ENCODE peak calls at places on chromosomes 3 and 15, in seven cellular contexts. E is SK-N-SH, Q is K562, X is GM12878, V is HepG2, G is HCT116, P is H1. L is an unnamed sample.

GRCh38 chr3:37630441-37630840 is 231.2 kb upstream of the CTDSPL start:
- DNase-seq in E (no peak), Q (no peak), X (no peak), V (no peak), G (no peak), P (no peak), L (no peak)

GRCh38 chr3:197508924-197509775 is 46.6 kb downstream of the BDH1 start:
- DNase-seq in E (no peak), Q (no peak), X (no peak), V (no peak), G (no peak), P (no peak), L (no peak)

GRCh38 chr15:51759557-51760070 is 8.2 kb downstream of the TMOD2 start:
- DNase-seq in E (no peak), Q (peak), X (no peak), V (peak), G (no peak), P (peak), L (no peak)

GRCh38 chr3:128082545-128082944 is 30.3 kb downstream of the SEC61A1 start:
- DNase-seq in E (no peak), Q (no peak), X (no peak), V (no peak), G (no peak), P (no peak), L (no peak)

GRCh38 chr3:71416868-71417267 is 166.7 kb downstream of the FOXP1 start:
- DNase-seq in E (no peak), Q (peak), X (no peak), V (peak), G (peak), P (no peak), L (peak)

GRCh38 chr15:30991301-30992072 is at the start of gene MTMR10:
- DNase-seq in E (peak), Q (peak), X (no peak), V (peak), G (peak), P (peak), L (peak)

GRCh38 chr3:124352143-124352528 is 360.2 kb upstream of the ROPN1 start:
- DNase-seq in E (no peak), Q (no peak), X (no peak), V (no peak), G (no peak), P (no peak), L (no peak)

GRCh38 chr3:49470714-49471420 is 800 bp downstream of the DAG1 start:
- DNase-seq in E (no peak), Q (no peak), X (no peak), V (no peak), G (no peak), P (no peak), L (no peak)

GRCh38 chr15:64209680-64210334 is 47.0 kb upstream of the PPIB start:
- DNase-seq in E (peak), Q (peak), X (peak), V (peak), G (peak), P (no peak), L (peak)

GRCh38 chr3:142211034-142211433 is 14.4 kb downstream of the GK5 start:
- DNase-seq in E (peak), Q (no peak), X (no peak), V (no peak), G (no peak), P (no peak), L (no peak)

GRCh38 chr15:38217181-38217580 is 35.5 kb upstream of the SPRED1 start:
- DNase-seq in E (no peak), Q (no peak), X (no peak), V (no peak), G (no peak), P (no peak), L (peak)

GRCh38 chr3:51942603-51943450 is 664 bp downstream of the PARP3 start:
- DNase-seq in E (peak), Q (peak), X (peak), V (peak), G (peak), P (no peak), L (peak)

GRCh38 chr15:60910202-60910601 is 318.9 kb downstream of the RORA start:
- DNase-seq in E (no peak), Q (no peak), X (no peak), V (no peak), G (no peak), P (no peak), L (no peak)

GRCh38 chr3:81443457-81443782 is 318.0 kb downstream of the GBE1 start:
- DNase-seq in E (no peak), Q (no peak), X (no peak), V (no peak), G (no peak), P (no peak), L (no peak)

GRCh38 chr15:68052431-68052830 is 1.7 kb upstream of the PIAS1 start:
- DNase-seq in E (no peak), Q (no peak), X (no peak), V (no peak), G (no peak), P (no peak), L (no peak)

GRCh38 chr3:141796436-141797166 is 33.4 kb downstream of the GRK7 start:
- DNase-seq in E (no peak), Q (no peak), X (peak), V (no peak), G (no peak), P (no peak), L (no peak)

DNA sequence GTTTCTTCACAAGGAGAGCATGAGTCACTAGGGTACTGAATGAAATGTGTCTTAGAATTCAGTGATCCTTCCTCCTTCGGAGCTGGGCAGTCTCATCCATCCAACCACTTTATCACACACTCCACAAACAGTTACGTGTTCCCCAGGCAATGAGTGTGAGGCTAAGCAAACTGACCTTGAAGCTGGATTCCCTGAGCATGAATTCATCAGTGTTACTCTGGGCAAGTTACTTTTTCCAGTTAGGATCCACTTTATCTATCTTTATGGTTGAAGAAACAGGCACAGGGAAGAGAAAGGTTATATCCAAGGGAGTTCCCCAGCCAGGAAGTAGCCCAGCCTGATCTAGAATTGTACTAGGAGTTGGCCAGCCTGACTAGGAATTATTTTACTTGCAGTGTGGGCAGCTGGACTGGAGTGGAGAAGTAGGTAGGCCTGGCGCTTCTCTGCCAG is 17.1 kb upstream of the GCNT3 start:
- DNase-seq in E (no peak), Q (no peak), X (no peak), V (peak), G (no peak), P (no peak), L (peak)
- TF ChIP-seq JUND in E (no peak), Q (no peak), X (no peak), V (no peak), G (no peak), P (no peak), L (no peak)

GRCh38 chr3:113498221-113499005 is 16.5 kb downstream of the SPICE1 start:
- DNase-seq in E (no peak), Q (no peak), X (no peak), V (no peak), G (no peak), P (no peak), L (no peak)
- TF ChIP-seq JUND in E (no peak), Q (no peak), X (no peak), V (no peak), G (no peak), P (no peak), L (no peak)

DNA sequence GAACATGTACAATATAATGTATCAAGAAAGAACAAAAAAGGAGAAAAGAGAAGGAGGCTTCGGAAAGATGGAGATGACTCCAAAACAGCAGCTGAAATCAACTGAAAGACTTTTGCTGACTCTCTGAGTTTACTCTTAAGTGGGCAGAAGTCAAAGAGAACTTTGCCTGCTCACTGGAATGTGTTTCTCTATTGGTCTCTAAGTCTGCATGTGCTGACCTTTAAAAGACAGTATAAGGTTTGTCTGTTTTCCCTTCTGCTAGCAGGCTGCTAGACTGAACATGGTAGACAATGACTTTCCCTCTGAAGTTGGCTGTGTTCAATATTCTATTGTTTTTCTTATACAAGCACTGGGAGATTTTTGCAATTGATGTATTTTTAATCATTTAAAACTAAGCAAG is 7.2 kb upstream of the MAP4 start:
- DNase-seq in E (no peak), Q (no peak), X (no peak), V (peak), G (no peak), P (no peak), L (no peak)
- TF ChIP-seq JUND in E (no peak), Q (no peak), X (no peak), V (no peak), G (no peak), P (no peak), L (no peak)

GRCh38 chr3:60215952-60216351 is 1035.3 kb downstream of the FHIT start:
- DNase-seq in E (no peak), Q (no peak), X (no peak), V (no peak), G (no peak), P (no peak), L (no peak)

GRCh38 chr3:60217156-60217911 is 1033.9 kb downstream of the FHIT start:
- DNase-seq in E (no peak), Q (no peak), X (no peak), V (no peak), G (no peak), P (no peak), L (no peak)

DNA sequence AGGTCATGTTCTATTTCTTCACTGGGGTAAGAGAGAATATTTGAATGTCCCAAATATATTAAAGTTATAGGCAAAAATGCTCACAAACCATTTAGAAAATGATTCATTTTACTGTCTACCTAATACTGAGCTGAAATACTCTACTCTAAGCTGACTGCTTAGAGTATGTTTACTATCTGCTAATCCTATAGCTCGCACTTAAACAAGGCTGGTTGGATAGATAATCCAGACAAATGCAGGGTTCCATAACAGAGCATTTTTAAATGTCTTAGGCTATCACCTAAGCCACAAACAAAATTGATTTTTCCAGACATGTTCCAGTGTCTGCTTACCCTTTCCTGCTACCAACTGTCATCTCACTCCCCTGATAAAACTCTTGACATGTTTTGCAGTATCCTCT is 1034.8 kb downstream of the FHIT start:
- DNase-seq in E (no peak), Q (no peak), X (no peak), V (no peak), G (no peak), P (no peak), L (no peak)
- TF ChIP-seq JUND in E (no peak), Q (no peak), X (no peak), V (no peak), G (no peak), P (no peak), L (no peak)

DNA sequence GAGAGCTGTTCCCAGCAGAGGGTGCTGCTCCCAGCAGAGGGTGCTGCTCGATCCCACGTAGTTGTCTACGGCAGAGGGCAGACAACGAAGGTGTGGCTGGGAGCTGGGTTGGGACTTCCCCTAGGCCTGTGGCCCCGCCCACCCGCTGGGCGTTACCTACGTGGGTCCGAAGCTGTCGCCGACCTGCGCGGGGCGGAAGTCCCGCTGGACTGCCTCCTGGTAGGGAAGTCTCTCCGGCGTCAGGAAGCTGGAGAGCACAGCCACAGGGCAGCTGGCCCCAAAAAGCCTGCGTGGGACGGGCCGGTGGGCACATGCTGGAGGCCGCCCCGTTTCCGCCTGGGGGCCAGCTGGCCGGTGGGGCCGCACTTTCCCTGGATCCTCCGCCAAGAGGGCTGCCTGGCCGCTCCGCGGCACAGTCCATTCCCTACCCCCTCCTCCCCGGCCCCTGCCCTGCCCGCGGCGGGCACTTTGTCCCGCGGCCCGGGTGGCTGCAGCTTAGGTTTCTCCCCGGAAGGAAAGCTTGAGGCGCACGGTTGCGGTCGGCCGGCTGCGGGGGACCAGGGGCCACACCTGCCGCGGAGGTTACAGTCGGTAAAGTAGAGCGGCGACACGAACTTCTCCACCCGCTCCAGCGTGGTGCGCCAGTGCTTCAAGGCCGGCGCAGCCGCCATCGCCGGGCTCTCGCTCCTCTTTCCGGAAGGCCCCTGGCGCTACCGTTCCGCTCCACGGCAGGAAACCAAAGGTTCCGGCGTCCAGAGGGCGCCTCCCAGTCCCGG is at the start of gene MAN2C1:
- DNase-seq in E (peak), Q (peak), X (peak), V (peak), G (peak), P (peak), L (peak)
- TF ChIP-seq JUND in E (no peak), Q (no peak), X (peak), V (no peak), G (no peak), P (peak), L (no peak)

DNA sequence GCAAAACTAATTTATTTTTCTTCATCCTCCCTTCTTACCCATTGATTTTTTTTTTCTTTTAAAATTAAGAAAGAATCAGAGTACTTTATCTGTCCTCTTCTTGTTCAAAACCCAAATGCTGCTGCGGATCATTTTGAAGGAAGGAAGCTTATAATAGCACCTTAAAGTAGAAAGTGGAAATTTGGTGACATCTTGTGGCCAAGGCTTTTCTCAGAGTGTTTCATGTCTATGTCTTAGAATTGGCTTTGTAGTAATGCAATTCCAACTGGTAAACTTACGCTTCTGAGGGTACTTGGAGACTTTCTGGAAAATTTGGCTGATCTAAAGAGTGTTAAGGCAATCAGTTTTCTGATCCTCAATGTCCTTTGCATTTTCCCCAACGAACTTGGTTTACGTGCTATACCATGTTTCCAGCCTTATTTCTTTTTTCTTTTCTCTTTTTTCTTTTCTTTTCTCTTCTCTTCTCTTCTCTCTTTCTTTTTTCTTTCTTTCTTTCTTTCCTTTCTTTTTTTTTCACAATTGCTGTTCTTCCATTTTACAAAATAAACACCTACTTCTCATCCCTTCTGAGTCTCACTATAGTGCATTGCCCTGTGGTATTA is 30.7 kb downstream of the C3orf38 start:
- DNase-seq in E (peak), Q (no peak), X (peak), V (no peak), G (peak), P (no peak), L (peak)
- TF ChIP-seq JUND in E (no peak), Q (no peak), X (no peak), V (no peak), G (no peak), P (no peak), L (no peak)